ENCODE peak calls at places on chromosomes 13 and 19, in ten cellular contexts. I is epithelial cell of esophagus, E is ovary, S is A549, Y is kidney glomerular epithelial cell, V is NCI-H345, T is HT-29, M is SW 1271, P is activated T-helper 1 cell treated with Interleukin-2 at 50 U/mL for 16 hours, C is GM12892. G is an unnamed sample.

GRCh38 chr19:38469151-38469550 is 35.7 kb downstream of the RYR1 start:
- DNase-seq in C (no peak), S (no peak), P (no peak), V (no peak), T (no peak), Y (no peak), E (no peak), I (no peak), M (no peak), G (no peak)

GRCh38 chr13:86684402-86684801 is 885.2 kb upstream of the SLITRK6 start:
- DNase-seq in C (no peak), T (no peak), Y (no peak), V (no peak), I (no peak), E (no peak), S (no peak), M (no peak), P (no peak), G (no peak)

GRCh38 chr13:109273326-109273751 is 513.0 kb downstream of the IRS2 start:
- DNase-seq in M (no peak), E (no peak), P (no peak), I (peak), S (no peak), Y (no peak), V (no peak), T (no peak), C (no peak), G (no peak)

GRCh38 chr19:3618144-3618810 is 8.3 kb downstream of the CACTIN start:
- DNase-seq in M (no peak), S (no peak), T (peak), I (peak), P (peak), V (peak), E (peak), Y (no peak), C (peak), G (peak)

GRCh38 chr13:51542358-51542972 is 41.8 kb upstream of the WDFY2 start:
- DNase-seq in M (no peak), I (no peak), V (no peak), E (no peak), C (no peak), Y (no peak), S (no peak), P (no peak), T (peak), G (peak)

GRCh38 chr19:1690570-1691307 is 38.3 kb upstream of the TCF3 start:
- DNase-seq in S (no peak), M (no peak), V (peak), E (no peak), T (peak), P (no peak), Y (no peak), I (peak), C (peak), G (peak)

GRCh38 chr19:20367811-20368294 is 197.7 kb downstream of the ZNF737 start:
- DNase-seq in C (no peak), P (no peak), I (peak), Y (no peak), E (no peak), V (peak), M (no peak), S (no peak), T (no peak), G (no peak)

GRCh38 chr19:6062274-6062673 is 48.0 kb downstream of the RFX2 start:
- DNase-seq in E (no peak), V (no peak), T (no peak), S (no peak), M (no peak), Y (no peak), I (no peak), P (peak), C (no peak), G (no peak)

GRCh38 chr19:49462492-49462891 is 9.5 kb downstream of the ALDH16A1 start:
- DNase-seq in I (no peak), V (no peak), T (no peak), E (no peak), M (no peak), C (no peak), S (no peak), Y (no peak), P (no peak), G (no peak)

GRCh38 chr13:110015253-110015652 is 228.9 kb upstream of the IRS2 start:
- DNase-seq in C (no peak), V (peak), I (peak), T (peak), E (no peak), P (no peak), M (no peak), S (no peak), Y (peak), G (no peak)

GRCh38 chr19:30029721-30030510 is 87.9 kb downstream of the URI1 start:
- DNase-seq in V (no peak), S (no peak), Y (no peak), C (no peak), I (peak), T (peak), P (no peak), E (no peak), M (peak), G (no peak)

GRCh38 chr19:8462601-8463000 is 17.8 kb downstream of the HNRNPM start:
- DNase-seq in S (no peak), M (no peak), I (no peak), P (no peak), T (no peak), C (no peak), Y (no peak), E (no peak), V (no peak), G (no peak)

GRCh38 chr19:47505506-47505905 is 9.4 kb downstream of the NAPA start:
- DNase-seq in C (no peak), M (no peak), P (no peak), E (no peak), S (no peak), I (no peak), V (no peak), Y (no peak), T (no peak), G (no peak)

GRCh38 chr19:18523841-18524240 is 2.0 kb upstream of the ELL start:
- DNase-seq in T (no peak), C (no peak), S (no peak), E (no peak), I (no peak), M (no peak), Y (no peak), V (no peak), P (no peak), G (no peak)

GRCh38 chr13:113562085-113562749 is 22.3 kb upstream of the TFDP1 start:
- DNase-seq in Y (peak), I (peak), P (no peak), V (peak), M (peak), E (peak), S (peak), C (peak), T (peak), G (peak)

GRCh38 chr19:45142728-45143115 is 18.1 kb downstream of the NKPD1 start:
- DNase-seq in M (no peak), I (no peak), C (no peak), V (no peak), E (no peak), S (no peak), Y (no peak), T (no peak), P (no peak), G (no peak)

GRCh38 chr13:40508767-40509342 is 157.6 kb downstream of the FOXO1 start:
- DNase-seq in S (no peak), C (no peak), V (no peak), I (no peak), P (no peak), E (no peak), T (no peak), Y (no peak), M (no peak), G (no peak)

GRCh38 chr19:18776736-18777135 is 14.4 kb downstream of the COMP start:
- DNase-seq in E (no peak), P (no peak), S (no peak), T (no peak), V (no peak), Y (no peak), M (no peak), I (peak), C (no peak), G (peak)

GRCh38 chr13:113216165-113217056 is 7.0 kb downstream of the CUL4A start:
- DNase-seq in E (no peak), Y (peak), P (no peak), V (peak), T (peak), S (no peak), I (peak), M (peak), C (no peak), G (peak)

GRCh38 chr19:50702870-50703829 is 16.5 kb downstream of the SHANK1 start:
- DNase-seq in V (no peak), I (no peak), S (no peak), M (peak), E (no peak), T (no peak), Y (peak), C (no peak), P (no peak), G (peak)

GRCh38 chr13:42707596-42707995 is 73.8 kb upstream of the FAM216B start:
- DNase-seq in S (no peak), E (no peak), Y (no peak), M (no peak), V (no peak), P (no peak), C (no peak), I (no peak), T (no peak), G (no peak)

GRCh38 chr13:109146393-109146792 is 517.0 kb downstream of the MYO16 start:
- DNase-seq in I (no peak), C (no peak), Y (no peak), S (no peak), E (no peak), P (no peak), M (no peak), T (no peak), V (no peak), G (no peak)

GRCh38 chr19:28475525-28475924 is 737.4 kb downstream of the UQCRFS1 start:
- DNase-seq in Y (no peak), P (no peak), I (no peak), M (no peak), V (no peak), E (no peak), S (no peak), T (no peak), C (no peak), G (no peak)

GRCh38 chr13:108463365-108463764 is 166.0 kb upstream of the MYO16 start:
- DNase-seq in V (no peak), Y (peak), E (no peak), P (no peak), C (no peak), M (peak), I (peak), T (peak), S (peak), G (peak)

GRCh38 chr19:46759817-46760333 is 13.6 kb upstream of the STRN4 start:
- DNase-seq in V (no peak), M (no peak), Y (no peak), C (no peak), E (no peak), P (no peak), I (peak), T (no peak), S (no peak), G (no peak)

GRCh38 chr13:66635526-66635925 is 594.6 kb downstream of the PCDH9 start:
- DNase-seq in V (no peak), P (no peak), T (no peak), C (no peak), M (peak), Y (peak), S (no peak), I (peak), E (no peak), G (peak)

GRCh38 chr19:33064117-33064777 is 441 bp downstream of the RHPN2 start:
- DNase-seq in P (no peak), Y (no peak), I (no peak), S (no peak), V (peak), M (no peak), T (peak), E (peak), C (peak), G (peak)

GRCh38 chr13:31088826-31089420 is 72.8 kb downstream of the HSPH1 start:
- DNase-seq in C (no peak), I (no peak), M (no peak), V (no peak), Y (no peak), T (no peak), S (no peak), P (no peak), E (no peak), G (no peak)

GRCh38 chr19:56253737-56254136 is 18.8 kb upstream of the EDDM13 start:
- DNase-seq in S (peak), T (peak), V (peak), C (no peak), P (no peak), I (peak), M (peak), Y (no peak), E (no peak), G (peak)

GRCh38 chr19:41886761-41887710 is 4.1 kb downstream of the ARHGEF1 start:
- DNase-seq in C (no peak), I (peak), M (no peak), T (peak), Y (no peak), P (peak), S (no peak), E (no peak), V (no peak), G (no peak)

G was measured in ACHN.